ENCODE peak calls at places on chromosome 22, in four cellular contexts. C, O, U and D are unnamed samples.

GRCh38 chr22:39181356-39181755 is 28.9 kb upstream of the CBX7 start:
- DNase-seq in U (no peak), O (no peak), C (no peak), D (no peak)

GRCh38 chr22:39932918-39933649 is 27.1 kb upstream of the TMA7B start:
- DNase-seq in U (peak), O (no peak), C (no peak), D (peak)

GRCh38 chr22:36160499-36160942 is at the start of gene APOL3:
- DNase-seq in U (no peak), O (peak), C (peak), D (no peak)

GRCh38 chr22:49799431-49800075 is 28.1 kb downstream of the BRD1 start:
- DNase-seq in U (no peak), C (no peak), O (no peak), D (no peak)

GRCh38 chr22:24806663-24807001 is 621 bp downstream of the SGSM1 start:
- DNase-seq in U (no peak), O (no peak), C (no peak), D (peak)

GRCh38 chr22:50246242-50247175 is 1.7 kb upstream of the TUBGCP6 start:
- DNase-seq in O (no peak), U (no peak), C (no peak), D (peak)

GRCh38 chr22:18965526-18966421 is 29.7 kb upstream of the PRODH start:
- DNase-seq in U (no peak), C (peak), O (no peak), D (no peak)

GRCh38 chr22:26848244-26848920 is 191.0 kb downstream of the MIAT start:
- DNase-seq in O (no peak), U (peak), C (no peak), D (no peak)

GRCh38 chr22:35264986-35265385 is 7.7 kb downstream of the HMGXB4 start:
- DNase-seq in U (no peak), O (no peak), C (no peak), D (no peak)

GRCh38 chr22:40044102-40044869 is 49.5 kb downstream of the FAM83F start:
- DNase-seq in C (peak), U (peak), O (peak), D (peak)

GRCh38 chr22:27490080-27490479 is 311.5 kb downstream of the MN1 start:
- DNase-seq in C (no peak), O (no peak), U (no peak), D (no peak)

GRCh38 chr22:32584650-32585049 is 110.0 kb downstream of the FBXO7 start:
- DNase-seq in O (no peak), C (no peak), U (no peak), D (no peak)

GRCh38 chr22:23796461-23796860 is 9.7 kb downstream of the SMARCB1 start:
- DNase-seq in C (no peak), O (no peak), U (no peak), D (no peak)

GRCh38 chr22:36358533-36359171 is 29.1 kb downstream of the MYH9 start:
- DNase-seq in U (no peak), C (no peak), O (no peak), D (no peak)

GRCh38 chr22:39439170-39439569 is 17.6 kb upstream of the MGAT3 start:
- DNase-seq in C (no peak), U (no peak), O (no peak), D (no peak)

GRCh38 chr22:27668828-27669797 is 132.4 kb downstream of the MN1 start:
- DNase-seq in U (peak), O (no peak), C (peak), D (peak)

GRCh38 chr22:24816841-24817240 is 10.8 kb downstream of the SGSM1 start:
- DNase-seq in O (no peak), U (no peak), C (no peak), D (no peak)

GRCh38 chr22:17072877-17073276 is 11.9 kb upstream of the IL17RA start:
- DNase-seq in O (no peak), U (no peak), C (no peak), D (no peak)

GRCh38 chr22:23072911-23073491 is 2.7 kb downstream of the GNAZ start:
- DNase-seq in O (peak), C (peak), U (peak), D (peak)

GRCh38 chr22:35070451-35071093 is 4.6 kb downstream of the ISX start:
- DNase-seq in U (no peak), C (no peak), O (peak), D (no peak)

GRCh38 chr22:26170112-26170492 is 840 bp downstream of the SEZ6L start:
- DNase-seq in U (peak), C (no peak), O (no peak), D (peak)

GRCh38 chr22:20581503-20582170 is 74.2 kb downstream of the MED15 start:
- DNase-seq in C (no peak), U (no peak), O (no peak), D (no peak)

GRCh38 chr22:32044913-32045312 is 1.9 kb downstream of the SLC5A1 start:
- DNase-seq in O (no peak), U (no peak), C (no peak), D (no peak)

GRCh38 chr22:40434101-40434500 is 63.7 kb downstream of the SGSM3 start:
- DNase-seq in U (no peak), C (no peak), O (no peak), D (no peak)

GRCh38 chr22:27992294-27993165 is 73.5 kb upstream of the PITPNB start:
- DNase-seq in O (no peak), U (peak), C (peak), D (peak)

GRCh38 chr22:24951942-24952836 is at the start of gene KIAA1671:
- DNase-seq in U (peak), O (peak), C (peak), D (peak)

GRCh38 chr22:33811208-33811607 is 109.1 kb downstream of the LARGE1 start:
- DNase-seq in O (no peak), C (no peak), U (no peak), D (no peak)

GRCh38 chr22:43812890-43813289 is 785 bp upstream of the EFCAB6 start:
- DNase-seq in U (no peak), O (no peak), C (no peak), D (no peak)

GRCh38 chr22:33034753-33035152 is 23.4 kb downstream of the SYN3 start:
- DNase-seq in O (no peak), U (peak), C (no peak), D (no peak)

GRCh38 chr22:30902496-30903357 is 65.8 kb downstream of the MORC2 start:
- DNase-seq in O (no peak), U (no peak), C (no peak), D (no peak)

GRCh38 chr22:19411690-19412045 is 19.9 kb downstream of the HIRA start:
- DNase-seq in C (no peak), O (no peak), U (no peak), D (no peak)

GRCh38 chr22:20203142-20204099 is 52.6 kb upstream of the CCDC188 start:
- DNase-seq in O (no peak), U (peak), C (no peak), D (peak)

GRCh38 chr22:35422936-35423335 is 23.0 kb downstream of the MCM5 start:
- DNase-seq in C (no peak), O (no peak), U (no peak), D (no peak)

GRCh38 chr22:40533712-40534378 is 102.7 kb downstream of the MRTFA start:
- DNase-seq in C (no peak), U (no peak), O (peak), D (peak)

GRCh38 chr22:24066260-24066659 is 55.2 kb downstream of the CABIN1 start:
- DNase-seq in O (peak), U (no peak), C (no peak), D (no peak)

GRCh38 chr22:26748845-26749244 is 91.5 kb downstream of the MIAT start:
- DNase-seq in U (no peak), O (no peak), C (no peak), D (no peak)

DNA sequence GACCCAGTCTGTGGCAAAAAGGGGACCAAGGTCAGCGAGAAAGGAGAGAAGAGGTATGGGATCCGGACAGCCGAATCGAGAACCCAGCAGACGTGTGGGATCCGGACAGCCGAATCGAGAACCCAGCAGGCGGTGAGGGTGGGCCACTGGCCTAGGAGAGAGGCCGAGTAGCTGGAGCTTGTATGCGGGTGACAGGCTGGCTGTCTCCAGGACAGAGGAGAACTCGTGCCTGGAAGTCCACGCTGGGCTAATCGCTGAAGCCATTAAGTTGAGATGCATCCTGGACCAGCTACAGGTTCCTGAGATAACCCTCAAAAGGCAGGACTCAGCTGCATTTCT is 6.0 kb downstream of the CERK start:
- DNase-seq in C (no peak), U (no peak), O (no peak), D (no peak)
- H3K27ac ChIP-seq in C (peak), U (no peak), O (no peak), D (no peak)

GRCh38 chr22:29769723-29770321 is 2.7 kb downstream of the UQCR10 start:
- DNase-seq in U (no peak), O (no peak), C (no peak), D (no peak)

GRCh38 chr22:29766632-29767288 is at the start of gene ZMAT5:
- DNase-seq in O (peak), U (peak), C (peak), D (peak)

GRCh38 chr22:29768052-29768680 is 997 bp downstream of the UQCR10 start:
- DNase-seq in O (no peak), C (no peak), U (no peak), D (no peak)

GRCh38 chr22:29767289-29768051 is at the start of gene UQCR10:
- DNase-seq in O (peak), U (peak), C (peak), D (peak)

DNA sequence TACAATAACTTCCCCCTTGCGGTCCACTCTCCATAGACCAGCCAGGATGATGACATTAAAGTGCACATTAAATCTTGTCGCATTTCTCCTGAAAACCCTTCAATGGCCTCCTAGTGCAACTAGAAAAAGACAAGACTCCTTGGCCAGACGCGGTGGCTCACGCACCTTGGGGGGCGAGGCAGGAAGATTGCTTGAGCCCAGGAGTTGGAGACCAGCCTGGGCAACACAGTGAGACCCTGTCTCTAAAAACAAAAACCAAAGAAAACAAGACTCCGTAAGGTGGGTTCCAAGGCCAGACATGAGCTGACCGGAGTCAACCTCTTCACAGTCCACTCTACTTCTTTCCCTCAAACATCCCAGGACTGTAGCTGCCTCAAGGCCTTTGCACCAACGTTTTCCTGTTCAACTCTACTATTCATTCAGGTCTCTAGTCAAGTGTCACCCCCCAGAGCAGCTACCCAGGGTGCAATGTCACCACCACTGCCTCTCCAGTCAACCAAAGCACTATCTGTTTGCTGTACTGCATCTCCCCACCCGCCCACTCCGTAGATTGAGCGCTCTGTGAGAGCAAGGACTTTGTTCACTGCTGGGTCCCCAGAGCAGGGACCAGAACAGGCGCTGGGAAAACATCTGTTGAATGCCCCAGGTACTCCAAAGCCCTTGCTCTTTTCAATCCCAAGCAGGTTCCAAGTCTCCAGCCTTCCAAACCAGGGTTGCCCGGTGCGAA is 739 bp downstream of the ZMAT5 start:
- DNase-seq in C (no peak), U (no peak), O (no peak), D (no peak)
- H3K27ac ChIP-seq in C (peak), U (no peak), O (peak), D (peak)

GRCh38 chr22:48431536-48432315 is 1395.9 kb downstream of the BRD1 start:
- DNase-seq in U (no peak), C (no peak), O (no peak), D (no peak)
- H3K27ac ChIP-seq in U (no peak), C (no peak), O (no peak), D (no peak)

GRCh38 chr22:37659897-37660708 is 1.6 kb downstream of the PDXP start:
- DNase-seq in O (no peak), U (no peak), C (no peak), D (no peak)
- H3K27ac ChIP-seq in O (no peak), U (no peak), C (peak), D (no peak)

DNA sequence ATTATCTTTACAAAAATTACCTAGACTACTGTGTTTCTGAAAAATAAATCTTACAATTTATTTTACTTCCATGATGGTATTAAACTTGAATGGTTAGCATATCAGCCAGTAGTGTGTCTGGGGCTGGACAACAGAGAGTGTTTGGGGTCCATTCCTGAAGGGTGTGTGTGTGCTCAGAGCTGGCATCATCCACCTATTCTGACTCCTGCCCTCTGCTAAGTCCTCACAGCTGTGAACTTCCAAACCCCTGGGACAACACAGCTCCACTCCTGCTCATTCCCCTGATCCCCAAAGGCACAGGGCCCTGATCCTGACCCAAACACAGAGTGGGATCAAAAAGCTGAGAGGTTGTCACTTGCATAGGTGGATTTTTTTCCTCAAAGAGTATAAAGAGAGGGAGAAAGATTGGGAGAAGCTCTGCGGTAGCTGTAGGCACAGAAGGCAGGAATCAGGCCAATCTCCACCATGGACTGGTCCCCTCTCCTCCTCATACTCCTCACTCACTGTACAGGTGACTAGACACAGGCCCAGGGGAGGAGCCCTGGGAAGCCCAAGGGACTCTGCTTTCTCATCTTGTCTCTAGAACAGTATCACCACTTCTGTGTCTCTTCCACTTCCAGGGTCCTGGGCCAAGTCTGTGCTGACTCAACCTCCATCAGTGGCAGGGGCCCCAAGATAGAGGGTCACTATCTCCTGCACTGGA is 55.7 kb upstream of the TOP3B start:
- DNase-seq in O (no peak), U (no peak), C (no peak), D (no peak)
- H3K27ac ChIP-seq in O (no peak), U (peak), C (no peak), D (no peak)

GRCh38 chr22:42052765-42053164 is 17.8 kb downstream of the NAGA start:
- DNase-seq in U (no peak), O (no peak), C (no peak), D (no peak)
- H3K27ac ChIP-seq in U (no peak), O (no peak), C (no peak), D (no peak)